ENCODE peak calls at places on chromosomes 13 and 19, in seven cellular contexts. B, M, U, E, T, C and K are unnamed samples.

GRCh38 chr19:1882089-1882785 is 3.1 kb downstream of the ABHD17A start:
- DNase-seq in E (no peak), U (no peak), M (no peak), C (peak; percentile 71), B (no peak), T (no peak), K (no peak)

GRCh38 chr13:46953331-46953730 is 56.5 kb upstream of the HTR2A start:
- DNase-seq in B (no peak), T (no peak), C (no peak), E (no peak), M (no peak), U (no peak), K (no peak)

GRCh38 chr19:55649579-55650557 is 1.9 kb downstream of the CCDC106 start:
- DNase-seq in T (no peak), B (no peak), C (no peak), E (no peak), M (no peak), U (no peak), K (no peak)

GRCh38 chr19:53772943-53773342 is 51.2 kb downstream of the NLRP12 start:
- DNase-seq in C (no peak), E (peak; percentile 66), M (no peak), B (peak; percentile 78), U (no peak), T (peak; percentile 26), K (peak; percentile 29)

GRCh38 chr13:85148009-85148408 is 651.2 kb downstream of the SLITRK6 start:
- DNase-seq in T (no peak), B (no peak), E (no peak), M (no peak), C (no peak), U (no peak), K (no peak)

GRCh38 chr19:34319785-34320184 is 45.2 kb upstream of the GPI start:
- DNase-seq in E (no peak), M (no peak), C (no peak), B (no peak), U (no peak), T (no peak), K (no peak)

GRCh38 chr13:39538826-39539555 is 64.0 kb downstream of the LHFPL6 start:
- DNase-seq in T (no peak), U (no peak), M (no peak), C (no peak), E (no peak), B (no peak), K (no peak)

GRCh38 chr13:48402325-48402962 is 10.5 kb downstream of the LPAR6 start:
- DNase-seq in E (no peak), T (no peak), B (no peak), M (no peak), C (no peak), U (no peak), K (no peak)

GRCh38 chr13:79481685-79482052 is 714 bp downstream of the NDFIP2 start:
- DNase-seq in M (no peak), E (no peak), B (no peak), T (peak; percentile 35), U (no peak), C (peak; percentile 37), K (no peak)

GRCh38 chr13:83765796-83766195 is 116.5 kb downstream of the SLITRK1 start:
- DNase-seq in M (no peak), C (no peak), U (no peak), T (no peak), B (no peak), E (no peak), K (no peak)

GRCh38 chr13:110137677-110138008 is 169.3 kb downstream of the COL4A1 start:
- DNase-seq in T (peak; percentile 41), C (no peak), E (no peak), U (no peak), B (no peak), M (peak; percentile 51), K (no peak)

GRCh38 chr19:28130066-28130511 is 1082.9 kb downstream of the UQCRFS1 start:
- DNase-seq in M (no peak), C (no peak), B (no peak), T (no peak), U (peak; percentile 53), E (no peak), K (no peak)

GRCh38 chr13:105485061-105485460 is 1050.4 kb downstream of the EFNB2 start:
- DNase-seq in T (no peak), M (no peak), E (no peak), B (no peak), C (no peak), U (no peak), K (no peak)

GRCh38 chr19:1154731-1155351 is 19.2 kb downstream of the SBNO2 start:
- DNase-seq in B (no peak), C (no peak), U (peak; percentile 98), E (no peak), T (peak; percentile 80), M (peak; percentile 85), K (no peak)

GRCh38 chr13:26601669-26602068 is 44.2 kb downstream of the WASF3 start:
- DNase-seq in M (no peak), E (no peak), C (no peak), B (no peak), U (no peak), T (no peak), K (no peak)

GRCh38 chr19:53466726-53467125 is 807 bp upstream of the ZNF813 start:
- DNase-seq in M (no peak), T (no peak), E (no peak), B (no peak), C (no peak), U (no peak), K (no peak)

GRCh38 chr13:96003304-96003703 is 49.9 kb downstream of the UGGT2 start:
- DNase-seq in M (no peak), B (no peak), T (no peak), U (no peak), E (no peak), C (no peak), K (no peak)

GRCh38 chr19:13982773-13983172 is 23.3 kb downstream of the RFX1 start:
- DNase-seq in M (no peak), T (no peak), B (no peak), C (no peak), U (no peak), E (no peak), K (no peak)

GRCh38 chr13:76795701-76796695 is 90.2 kb downstream of the KCTD12 start:
- DNase-seq in C (no peak), U (no peak), E (no peak), M (no peak), B (no peak), T (no peak), K (no peak)

GRCh38 chr13:114260818-114261217 is 20.6 kb upstream of the UPF3A start:
- DNase-seq in U (no peak), T (no peak), C (no peak), B (no peak), M (no peak), E (no peak), K (no peak)
- TF ChIP-seq CTCF in U (no peak), T (no peak), C (no peak), B (no peak), M (no peak), E (no peak), K (no peak)

GRCh38 chr13:99978781-99979452 is 2.7 kb upstream of the ZIC2 start:
- DNase-seq in B (peak; percentile 84), C (no peak), M (no peak), U (no peak), E (no peak), T (no peak), K (no peak)

GRCh38 chr13:99981115-99982020 is at the start of gene ZIC2:
- DNase-seq in B (peak; percentile 83), E (no peak), T (no peak), C (no peak), U (no peak), M (no peak), K (no peak)

GRCh38 chr13:99979453-99980200 is 2.0 kb upstream of the ZIC2 start:
- DNase-seq in B (peak; percentile 74), M (no peak), C (no peak), T (no peak), U (no peak), E (no peak), K (no peak)

GRCh38 chr13:99982021-99982740 is 597 bp downstream of the ZIC2 start:
- DNase-seq in U (no peak), E (no peak), M (no peak), T (no peak), C (no peak), B (no peak), K (peak; percentile 57)

GRCh38 chr13:99980201-99981114 is 1.1 kb upstream of the ZIC2 start:
- DNase-seq in C (no peak), B (peak; percentile 85), M (peak; percentile 68), U (no peak), T (peak; percentile 53), E (no peak), K (peak; percentile 72)
- TF ChIP-seq CTCF in C (no peak), B (no peak), M (no peak), U (no peak), T (no peak), E (no peak), K (no peak)

DNA sequence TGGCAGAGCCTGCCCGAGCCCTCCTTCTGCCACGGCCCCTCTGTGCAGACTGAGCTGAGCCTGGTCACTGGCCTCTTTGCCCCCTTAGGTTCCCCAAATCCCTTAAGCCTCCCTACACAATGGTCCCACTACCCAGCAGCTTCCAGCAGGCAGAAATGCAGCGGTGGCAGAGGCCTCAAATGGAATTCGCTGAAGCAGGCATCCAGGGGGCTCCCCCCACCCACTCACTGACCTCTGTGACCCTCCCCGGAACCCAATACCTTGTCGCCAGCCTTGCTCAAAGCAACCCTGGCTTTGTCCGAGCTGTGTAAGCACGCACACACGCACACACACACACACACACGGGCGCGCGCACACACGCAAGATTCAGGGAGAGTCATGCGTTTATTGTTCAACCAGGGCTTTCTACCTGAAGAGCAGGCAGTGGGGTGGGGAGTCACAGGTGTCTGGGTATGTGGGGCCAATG is at the start of gene LIM2:
- DNase-seq in M (no peak), E (no peak), C (no peak), B (no peak), T (no peak), U (no peak), K (no peak)
- TF ChIP-seq CTCF in M (no peak), E (no peak), C (no peak), B (no peak), T (no peak), U (no peak), K (no peak)

DNA sequence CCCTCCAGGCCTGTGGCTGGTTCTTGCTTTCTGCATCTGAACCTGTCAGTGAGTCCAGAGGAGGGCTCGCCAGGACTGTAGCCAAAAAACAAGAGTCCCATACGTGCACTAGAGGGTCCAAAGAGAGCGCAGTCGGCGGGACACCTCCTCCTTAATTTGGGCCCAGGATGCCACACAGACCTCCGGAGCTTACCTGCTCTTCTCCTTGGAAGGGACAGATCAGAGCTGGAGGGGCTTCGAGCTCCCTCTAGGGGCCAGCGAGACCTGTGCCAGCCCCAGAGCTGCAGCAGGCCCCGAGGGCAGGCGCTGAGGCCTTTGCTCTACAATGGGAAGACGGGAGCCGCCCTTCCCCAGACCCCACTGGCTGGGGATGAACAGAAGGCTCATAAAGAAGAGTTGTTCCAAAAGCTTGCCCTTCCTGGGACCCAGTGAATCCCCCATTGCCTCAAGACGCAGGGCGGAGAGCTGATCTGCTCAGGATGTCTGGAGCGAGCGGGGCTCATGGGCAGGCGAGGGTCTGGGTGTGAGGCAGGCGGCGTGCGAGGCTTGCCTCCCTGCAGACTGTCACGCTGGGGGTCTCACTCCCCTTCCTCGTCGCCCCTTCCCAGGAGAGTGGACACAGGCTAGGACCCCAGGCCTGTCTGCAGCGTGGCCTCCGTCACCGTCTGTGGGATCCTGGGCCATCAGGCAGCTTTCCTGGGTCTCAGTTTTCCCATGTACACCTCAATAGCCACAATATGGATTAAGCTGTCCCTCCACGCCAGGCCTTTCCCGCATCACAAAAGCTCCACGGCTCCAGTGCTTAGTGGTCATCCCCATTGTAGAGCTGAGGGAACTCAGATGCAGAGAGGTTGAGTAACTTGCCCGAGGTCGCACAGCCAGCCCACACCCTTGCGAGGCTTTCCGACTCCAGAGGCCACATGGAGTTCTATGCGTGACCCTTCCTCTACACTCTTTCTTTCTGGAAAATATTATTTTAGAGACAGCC is 46.9 kb upstream of the VSTM2B start:
- DNase-seq in T (no peak), C (no peak), M (no peak), B (peak; percentile 85), E (peak; percentile 52), U (peak; percentile 74), K (no peak)
- TF ChIP-seq CTCF in T (no peak), C (no peak), M (peak; percentile 48), B (peak; percentile 83), E (peak; percentile 69), U (no peak), K (peak; percentile 45)